ENCODE peak calls at places on chromosome 15, in eight cellular contexts. H is mammary epithelial cell, L is GM06990, I is neural crest cell, A is psoas muscle, B is mucosa of descending colon, O is fibroblast of mammary gland, F is GM13976. U is an unnamed sample.

GRCh38 chr15:23616536-23616935 is 31.1 kb downstream of the MAGEL2 start:
- DNase-seq in I (no peak), O (no peak), B (no peak), A (no peak), F (no peak), H (no peak), L (no peak), U (no peak)

GRCh38 chr15:43070249-43070648 is 35.6 kb downstream of the UBR1 start:
- DNase-seq in L (no peak), B (no peak), I (no peak), H (no peak), F (no peak), A (no peak), O (no peak), U (no peak)

GRCh38 chr15:67816668-67817067 is 8.6 kb upstream of the SKOR1 start:
- DNase-seq in L (no peak), B (no peak), O (no peak), A (no peak), H (no peak), I (no peak), F (no peak), U (no peak)

GRCh38 chr15:38226867-38227266 is 25.8 kb upstream of the SPRED1 start:
- DNase-seq in O (peak; percentile 91), L (no peak), H (peak; percentile 96), B (no peak), F (no peak), I (peak; percentile 4), A (no peak), U (peak; percentile 95)

GRCh38 chr15:88376574-88377174 is 90.5 kb downstream of the MRPL46 start:
- DNase-seq in H (peak; percentile 20), F (no peak), A (no peak), O (peak; percentile 58), B (no peak), I (no peak), L (no peak), U (no peak)

GRCh38 chr15:96395687-96396086 is 65.2 kb downstream of the NR2F2 start:
- DNase-seq in A (no peak), I (no peak), H (no peak), O (no peak), B (no peak), L (no peak), F (no peak), U (peak; percentile 13)

GRCh38 chr15:93164409-93164808 is 75.4 kb upstream of the RGMA start:
- DNase-seq in L (no peak), A (no peak), O (no peak), I (no peak), F (no peak), H (no peak), B (no peak), U (no peak)

GRCh38 chr15:88241461-88241860 is 15.1 kb downstream of the NTRK3 start:
- DNase-seq in A (no peak), H (no peak), L (no peak), O (no peak), F (no peak), B (no peak), I (no peak), U (no peak)

GRCh38 chr15:40846846-40847224 is 3.0 kb downstream of the SPINT1 start:
- DNase-seq in O (no peak), I (no peak), A (no peak), B (peak; percentile 51), F (no peak), L (no peak), H (peak; percentile 46), U (no peak)

GRCh38 chr15:83053151-83053550 is 13.9 kb downstream of the BTBD1 start:
- DNase-seq in I (no peak), F (no peak), H (peak; percentile 65), A (no peak), O (peak; percentile 84), B (no peak), L (no peak), U (peak; percentile 26)

GRCh38 chr15:74300057-74300620 is 64.0 kb downstream of the CCDC33 start:
- DNase-seq in A (no peak), L (no peak), I (no peak), B (no peak), O (no peak), F (no peak), H (no peak), U (no peak)

GRCh38 chr15:68223171-68223570 is 6.4 kb downstream of the CLN6 start:
- DNase-seq in I (no peak), F (no peak), A (no peak), H (no peak), O (no peak), L (no peak), B (no peak), U (no peak)

GRCh38 chr15:82833283-82833682 is 23.9 kb downstream of the WHAMM start:
- DNase-seq in H (no peak), F (peak; percentile 22), A (no peak), I (no peak), O (no peak), B (no peak), L (no peak), U (no peak)

GRCh38 chr15:88894348-88894818 is 961 bp downstream of the HAPLN3 start:
- DNase-seq in I (peak; percentile 57), H (peak; percentile 58), B (peak; percentile 79), A (peak; percentile 64), O (peak; percentile 38), F (peak; percentile 81), L (peak; percentile 58), U (peak; percentile 69)

GRCh38 chr15:91855684-91856553 is 2.4 kb downstream of the SLCO3A1 start:
- DNase-seq in I (no peak), F (no peak), O (peak; percentile 4), B (peak; percentile 80), A (no peak), L (peak; percentile 14), H (peak; percentile 40), U (peak; percentile 63)

DNA sequence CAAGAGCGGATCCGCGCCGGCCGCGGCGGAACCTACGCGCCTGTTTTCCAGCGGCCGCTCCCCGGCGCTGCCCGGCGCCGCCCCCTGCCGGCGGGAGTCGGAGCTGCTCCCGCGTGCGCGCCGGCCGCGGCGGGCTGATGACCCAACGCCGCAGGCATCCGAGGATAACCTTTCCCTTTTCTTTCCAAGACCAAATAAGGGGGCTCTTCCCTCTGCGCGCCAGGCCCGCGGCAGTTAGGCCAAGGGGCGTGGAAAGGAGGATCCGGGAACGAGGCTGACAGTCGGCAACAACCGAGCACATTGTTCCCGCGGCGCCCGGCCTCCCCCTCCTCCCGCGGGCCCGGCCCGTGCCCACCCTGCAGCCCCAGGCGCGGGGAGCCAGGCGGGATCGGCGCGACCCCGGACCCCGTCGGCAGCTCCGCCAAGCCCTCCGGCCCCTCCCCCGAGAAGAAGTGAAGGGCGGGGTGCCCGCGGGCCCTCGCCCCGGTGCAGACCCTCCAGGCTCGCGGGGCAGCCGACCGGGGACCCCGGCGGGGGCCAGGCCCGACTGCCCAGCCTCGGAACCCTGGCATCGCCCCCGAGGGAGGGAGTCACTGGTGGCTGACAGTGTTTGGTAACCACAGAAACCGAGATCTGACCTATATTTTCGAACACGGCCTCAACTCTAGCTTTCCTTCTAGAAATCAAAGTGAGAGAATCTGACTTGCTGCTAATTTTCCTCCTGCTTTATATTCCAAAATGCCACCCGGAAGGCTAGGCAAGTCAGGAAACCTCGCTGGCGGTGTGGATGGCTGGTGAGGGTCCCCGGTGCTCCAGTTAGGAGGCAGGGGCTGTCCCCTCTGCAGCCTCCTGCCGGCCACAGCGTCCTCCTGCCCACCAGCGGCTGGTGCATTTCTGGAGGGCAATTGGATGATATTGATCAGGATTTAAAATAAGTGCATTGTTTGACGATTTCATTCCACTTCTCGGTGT is 45.6 kb upstream of the SYNM start:
- DNase-seq in I (peak; percentile 77), B (peak; percentile 72), L (peak; percentile 64), F (peak; percentile 90), O (peak; percentile 83), A (peak; percentile 76), H (peak; percentile 30), U (peak; percentile 50)
- TF ChIP-seq CTCF in I (peak; percentile 78), B (peak; percentile 77), L (peak; percentile 35), F (peak; percentile 90), O (peak; percentile 10), A (peak; percentile 88), H (peak; percentile 57), U (peak; percentile 81)

DNA sequence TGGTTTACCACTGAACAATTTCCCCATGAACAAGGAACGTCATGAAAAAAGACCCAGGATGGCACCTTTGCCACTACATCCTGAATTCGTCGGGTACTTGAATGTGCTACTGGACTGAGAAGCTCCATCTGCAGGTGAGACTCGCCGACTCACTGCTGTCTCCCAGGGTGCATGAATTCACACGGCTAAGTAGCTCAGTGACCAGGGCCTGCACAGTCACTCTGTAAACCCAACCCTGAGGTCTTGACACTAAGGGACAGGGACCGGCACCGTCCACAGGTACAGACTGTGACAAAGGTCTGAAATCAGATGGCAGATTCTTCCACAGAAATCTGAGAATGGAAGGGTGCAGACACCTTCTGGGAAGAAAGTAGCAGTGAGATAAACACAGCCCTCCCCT is 187.4 kb downstream of the ADAMTS17 start:
- DNase-seq in A (no peak), H (no peak), O (no peak), F (no peak), L (no peak), B (no peak), I (no peak), U (no peak)
- TF ChIP-seq CTCF in A (no peak), H (no peak), O (no peak), F (no peak), L (no peak), B (no peak), I (no peak), U (no peak)

GRCh38 chr15:69225355-69226027 is 65.1 kb downstream of the GLCE start:
- DNase-seq in B (no peak), A (no peak), I (no peak), L (no peak), O (peak; percentile 65), H (peak; percentile 14), F (no peak), U (peak; percentile 25)
- TF ChIP-seq CTCF in B (no peak), A (peak; percentile 25), I (peak; percentile 63), L (peak; percentile 21), O (peak; percentile 40), H (peak; percentile 16), F (no peak), U (peak; percentile 18)

DNA sequence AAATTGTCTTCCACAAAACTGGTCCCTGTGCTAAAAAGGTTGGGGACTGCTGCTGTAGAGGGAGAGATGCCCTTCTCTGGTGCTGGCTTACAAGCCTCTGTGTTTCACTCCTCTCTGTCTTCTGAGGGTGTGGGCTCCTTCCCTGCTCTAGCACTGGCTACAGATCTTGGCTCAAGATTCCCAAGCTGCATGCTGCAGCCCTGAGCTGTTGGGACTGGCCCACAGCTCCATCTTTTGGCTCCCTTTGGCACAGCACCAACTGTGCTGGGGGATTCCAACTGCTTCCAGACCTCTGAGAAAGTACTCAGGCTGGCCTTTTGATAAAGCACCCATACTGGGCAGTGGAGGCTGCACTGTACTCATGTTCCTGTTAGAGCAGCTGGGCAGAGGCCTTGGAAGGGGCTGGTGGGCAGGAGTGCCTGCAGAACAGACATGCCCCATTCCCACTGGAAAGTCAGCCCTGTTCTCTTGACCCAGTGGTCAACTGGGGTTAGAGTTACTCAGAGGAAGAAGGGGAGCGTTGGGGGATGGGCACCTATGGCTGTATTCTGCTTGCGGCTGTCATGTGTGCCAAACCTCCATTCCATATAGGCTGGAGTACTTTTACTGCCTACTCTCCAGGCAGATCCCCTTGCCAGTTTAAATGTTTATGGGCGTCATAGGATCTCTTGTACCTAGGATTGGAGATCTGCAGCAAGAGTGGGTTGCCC is 55.7 kb downstream of the GALK2 start:
- DNase-seq in A (no peak), O (peak; percentile 31), H (peak; percentile 46), I (peak; percentile 18), B (no peak), L (no peak), F (no peak), U (peak; percentile 59)
- TF ChIP-seq CTCF in A (no peak), O (no peak), H (peak; percentile 16), I (peak; percentile 47), B (no peak), L (peak; percentile 22), F (no peak), U (no peak)